ENCODE peak calls at places on chromosomes 4 and X, in five cellular contexts. S is T-helper 1 cell, Z is fibroblast of mammary gland, C is activated T-helper 1 cell treated with Interleukin-2 at 50 U/mL for 16 hours, M is WTC11. B is an unnamed sample.
A peak's percentile ranks its signal among the peaks of the same experiment; 100 is the strongest.

GRCh38 chrX:39896951-39897740 is 200.6 kb downstream of the BCOR start:
- DNase-seq in C (no peak), Z (peak; percentile 24), M (peak; percentile 49), S (no peak), B (peak; percentile 63)

GRCh38 chr4:128865132-128865531 is 55.6 kb downstream of the JADE1 start:
- DNase-seq in S (no peak), C (no peak), Z (no peak), M (no peak), B (no peak)

GRCh38 chr4:44927361-44928061 is 201.2 kb upstream of the GNPDA2 start:
- DNase-seq in C (no peak), S (no peak), M (no peak), Z (peak; percentile 47), B (peak; percentile 11)

GRCh38 chr4:74423101-74423500 is 21.8 kb upstream of the AREG start:
- DNase-seq in C (no peak), S (no peak), Z (peak; percentile 82), M (no peak), B (peak; percentile 97)

GRCh38 chrX:41922694-41923171 is 621 bp downstream of the CASK start:
- DNase-seq in M (peak; percentile 34), C (no peak), S (peak; percentile 15), Z (no peak), B (peak; percentile 13)

GRCh38 chr4:182380701-182381295 is 137.6 kb downstream of the TENM3 start:
- DNase-seq in C (no peak), M (no peak), Z (peak; percentile 38), S (no peak), B (peak; percentile 12)

GRCh38 chr4:2848449-2848848 is 4.8 kb downstream of the ADD1 start:
- DNase-seq in C (no peak), S (no peak), Z (no peak), M (no peak), B (no peak)

GRCh38 chrX:47278684-47279083 is 45.9 kb downstream of the USP11 start:
- DNase-seq in Z (peak; percentile 63), M (no peak), C (no peak), S (no peak), B (no peak)

GRCh38 chr4:675036-675804 is 878 bp downstream of the MYL5 start:
- DNase-seq in M (no peak), S (no peak), C (no peak), Z (no peak), B (no peak)

GRCh38 chr4:113101669-113102068 is 52.2 kb downstream of the ANK2 start:
- DNase-seq in S (no peak), M (no peak), C (no peak), Z (peak; percentile 39), B (no peak)

GRCh38 chr4:115433501-115433900 is 320.1 kb upstream of the NDST4 start:
- DNase-seq in Z (no peak), S (no peak), C (no peak), M (no peak), B (no peak)

GRCh38 chr4:38290360-38290759 is 330.2 kb downstream of the PTTG2 start:
- DNase-seq in S (no peak), C (no peak), M (no peak), Z (peak; percentile 18), B (no peak)